ENCODE peak calls at places on chromosomes 6 and 20, in ten cellular contexts. One of them, this sample, is unnamed.

GRCh38 chr6:56399672-56400263 is 152.4 kb upstream of the COL21A1 start:
- DNase-seq in HS-5: no peak
- DNase-seq in NCI-H2029: peak; percentile 86
- DNase-seq in ACHN: peak; percentile 75
- DNase-seq in OCI-M1: no peak
- DNase-seq in AG09319: no peak
- DNase-seq in NCI-H1694 treated with DMSO at 0.1 percent for 48 hours: no peak
- DNase-seq in stimulated activated CD4-positive, alpha-beta T cell treated with anti-CD3 and anti-CD28 coated beads, Interleukin-1b, Interleukin-23, amount 100 ng/mL, for 48 hours: no peak
- DNase-seq in iPS-NIHi11: no peak
- DNase-seq in Daoy: no peak
- DNase-seq in this sample: no peak

GRCh38 chr6:46757206-46757564 is 10.5 kb downstream of the ANKRD66 start:
- DNase-seq in HS-5: no peak
- DNase-seq in NCI-H2029: no peak
- DNase-seq in ACHN: no peak
- DNase-seq in OCI-M1: no peak
- DNase-seq in AG09319: no peak
- DNase-seq in NCI-H1694 treated with DMSO at 0.1 percent for 48 hours: no peak
- DNase-seq in stimulated activated CD4-positive, alpha-beta T cell treated with anti-CD3 and anti-CD28 coated beads, Interleukin-1b, Interleukin-23, amount 100 ng/mL, for 48 hours: no peak
- DNase-seq in iPS-NIHi11: no peak
- DNase-seq in Daoy: peak; percentile 36
- DNase-seq in this sample: no peak

GRCh38 chr6:167917755-167918154 is 79.7 kb upstream of the KIF25 start:
- DNase-seq in HS-5: no peak
- DNase-seq in NCI-H2029: no peak
- DNase-seq in ACHN: no peak
- DNase-seq in OCI-M1: no peak
- DNase-seq in AG09319: no peak
- DNase-seq in NCI-H1694 treated with DMSO at 0.1 percent for 48 hours: no peak
- DNase-seq in stimulated activated CD4-positive, alpha-beta T cell treated with anti-CD3 and anti-CD28 coated beads, Interleukin-1b, Interleukin-23, amount 100 ng/mL, for 48 hours: no peak
- DNase-seq in iPS-NIHi11: no peak
- DNase-seq in Daoy: no peak
- DNase-seq in this sample: no peak

GRCh38 chr6:111565316-111566221 is 40.1 kb downstream of the TRAF3IP2 start:
- DNase-seq in HS-5: no peak
- DNase-seq in NCI-H2029: peak; percentile 74
- DNase-seq in ACHN: peak; percentile 25
- DNase-seq in OCI-M1: peak; percentile 32
- DNase-seq in AG09319: no peak
- DNase-seq in NCI-H1694 treated with DMSO at 0.1 percent for 48 hours: peak; percentile 17
- DNase-seq in stimulated activated CD4-positive, alpha-beta T cell treated with anti-CD3 and anti-CD28 coated beads, Interleukin-1b, Interleukin-23, amount 100 ng/mL, for 48 hours: peak; percentile 47
- DNase-seq in iPS-NIHi11: peak; percentile 69
- DNase-seq in Daoy: no peak
- DNase-seq in this sample: peak; percentile 50

GRCh38 chr6:15248451-15249370 is 2.8 kb downstream of the JARID2 start:
- DNase-seq in HS-5: peak; percentile 83
- DNase-seq in NCI-H2029: peak; percentile 99
- DNase-seq in ACHN: peak; percentile 97
- DNase-seq in OCI-M1: peak; percentile 98
- DNase-seq in AG09319: peak; percentile 84
- DNase-seq in NCI-H1694 treated with DMSO at 0.1 percent for 48 hours: peak; percentile 52
- DNase-seq in stimulated activated CD4-positive, alpha-beta T cell treated with anti-CD3 and anti-CD28 coated beads, Interleukin-1b, Interleukin-23, amount 100 ng/mL, for 48 hours: peak; percentile 96
- DNase-seq in iPS-NIHi11: peak; percentile 93
- DNase-seq in Daoy: peak; percentile 97
- DNase-seq in this sample: peak; percentile 82

GRCh38 chr20:25705830-25706351 is 9.2 kb upstream of the ZNF337 start:
- DNase-seq in HS-5: no peak
- DNase-seq in NCI-H2029: no peak
- DNase-seq in ACHN: no peak
- DNase-seq in OCI-M1: no peak
- DNase-seq in AG09319: no peak
- DNase-seq in NCI-H1694 treated with DMSO at 0.1 percent for 48 hours: no peak
- DNase-seq in stimulated activated CD4-positive, alpha-beta T cell treated with anti-CD3 and anti-CD28 coated beads, Interleukin-1b, Interleukin-23, amount 100 ng/mL, for 48 hours: no peak
- DNase-seq in iPS-NIHi11: no peak
- DNase-seq in Daoy: no peak
- DNase-seq in this sample: no peak

GRCh38 chr20:23144856-23145255 is 58.7 kb upstream of the CD93 start:
- DNase-seq in HS-5: no peak
- DNase-seq in NCI-H2029: no peak
- DNase-seq in ACHN: no peak
- DNase-seq in OCI-M1: no peak
- DNase-seq in AG09319: no peak
- DNase-seq in NCI-H1694 treated with DMSO at 0.1 percent for 48 hours: no peak
- DNase-seq in stimulated activated CD4-positive, alpha-beta T cell treated with anti-CD3 and anti-CD28 coated beads, Interleukin-1b, Interleukin-23, amount 100 ng/mL, for 48 hours: no peak
- DNase-seq in iPS-NIHi11: no peak
- DNase-seq in Daoy: no peak
- DNase-seq in this sample: no peak

GRCh38 chr20:62064788-62065668 is 653 bp downstream of the TAF4 start:
- DNase-seq in HS-5: no peak
- DNase-seq in NCI-H2029: no peak
- DNase-seq in ACHN: peak; percentile 5
- DNase-seq in OCI-M1: peak; percentile 6
- DNase-seq in AG09319: no peak
- DNase-seq in NCI-H1694 treated with DMSO at 0.1 percent for 48 hours: no peak
- DNase-seq in stimulated activated CD4-positive, alpha-beta T cell treated with anti-CD3 and anti-CD28 coated beads, Interleukin-1b, Interleukin-23, amount 100 ng/mL, for 48 hours: peak; percentile 7
- DNase-seq in iPS-NIHi11: peak; percentile 70
- DNase-seq in Daoy: peak; percentile 28
- DNase-seq in this sample: no peak

GRCh38 chr6:145241039-145241438 is 494.3 kb downstream of the EPM2A start:
- DNase-seq in HS-5: peak; percentile 24
- DNase-seq in NCI-H2029: no peak
- DNase-seq in ACHN: no peak
- DNase-seq in OCI-M1: peak; percentile 28
- DNase-seq in AG09319: no peak
- DNase-seq in NCI-H1694 treated with DMSO at 0.1 percent for 48 hours: no peak
- DNase-seq in stimulated activated CD4-positive, alpha-beta T cell treated with anti-CD3 and anti-CD28 coated beads, Interleukin-1b, Interleukin-23, amount 100 ng/mL, for 48 hours: no peak
- DNase-seq in iPS-NIHi11: no peak
- DNase-seq in Daoy: peak; percentile 20
- DNase-seq in this sample: no peak

GRCh38 chr20:20017852-20018245 is 687 bp downstream of the NAA20 start:
- DNase-seq in HS-5: no peak
- DNase-seq in NCI-H2029: no peak
- DNase-seq in ACHN: no peak
- DNase-seq in OCI-M1: no peak
- DNase-seq in AG09319: no peak
- DNase-seq in NCI-H1694 treated with DMSO at 0.1 percent for 48 hours: no peak
- DNase-seq in stimulated activated CD4-positive, alpha-beta T cell treated with anti-CD3 and anti-CD28 coated beads, Interleukin-1b, Interleukin-23, amount 100 ng/mL, for 48 hours: peak; percentile 6
- DNase-seq in iPS-NIHi11: no peak
- DNase-seq in Daoy: no peak
- DNase-seq in this sample: peak; percentile 20

GRCh38 chr6:65819152-65819551 is 112.1 kb upstream of the EYS start:
- DNase-seq in HS-5: peak; percentile 20
- DNase-seq in NCI-H2029: no peak
- DNase-seq in ACHN: no peak
- DNase-seq in OCI-M1: peak; percentile 36
- DNase-seq in AG09319: no peak
- DNase-seq in NCI-H1694 treated with DMSO at 0.1 percent for 48 hours: no peak
- DNase-seq in stimulated activated CD4-positive, alpha-beta T cell treated with anti-CD3 and anti-CD28 coated beads, Interleukin-1b, Interleukin-23, amount 100 ng/mL, for 48 hours: no peak
- DNase-seq in iPS-NIHi11: no peak
- DNase-seq in Daoy: no peak
- DNase-seq in this sample: no peak

GRCh38 chr6:140537834-140538680 is 1163.6 kb upstream of the CITED2 start:
- DNase-seq in HS-5: peak; percentile 93
- DNase-seq in NCI-H2029: no peak
- DNase-seq in ACHN: peak; percentile 84
- DNase-seq in OCI-M1: no peak
- DNase-seq in AG09319: peak; percentile 95
- DNase-seq in NCI-H1694 treated with DMSO at 0.1 percent for 48 hours: no peak
- DNase-seq in stimulated activated CD4-positive, alpha-beta T cell treated with anti-CD3 and anti-CD28 coated beads, Interleukin-1b, Interleukin-23, amount 100 ng/mL, for 48 hours: no peak
- DNase-seq in iPS-NIHi11: peak; percentile 49
- DNase-seq in Daoy: peak; percentile 81
- DNase-seq in this sample: peak; percentile 49

GRCh38 chr20:51525241-51526104 is 17.0 kb downstream of the NFATC2 start:
- DNase-seq in HS-5: no peak
- DNase-seq in NCI-H2029: no peak
- DNase-seq in ACHN: no peak
- DNase-seq in OCI-M1: no peak
- DNase-seq in AG09319: no peak
- DNase-seq in NCI-H1694 treated with DMSO at 0.1 percent for 48 hours: no peak
- DNase-seq in stimulated activated CD4-positive, alpha-beta T cell treated with anti-CD3 and anti-CD28 coated beads, Interleukin-1b, Interleukin-23, amount 100 ng/mL, for 48 hours: peak; percentile 55
- DNase-seq in iPS-NIHi11: peak; percentile 40
- DNase-seq in Daoy: no peak
- DNase-seq in this sample: peak; percentile 92

This sample was measured in KBM-7.